ENCODE peak calls at places on chromosomes 11 and 22, in seven cellular contexts. Y is IMR-90, P is lower leg skin, L is A549, G is body of pancreas, W is GM12878, U is ovary. D is an unnamed sample.

GRCh38 chr11:111983187-111983986 is 41.8 kb upstream of the DLAT start:
- DNase-seq in Y (peak), P (no peak), L (peak), G (peak), W (no peak), U (no peak), D (no peak)

GRCh38 chr11:96055706-96056387 is 131.9 kb upstream of the MTMR2 start:
- DNase-seq in Y (peak), P (no peak), L (no peak), G (no peak), W (no peak), U (no peak), D (no peak)

GRCh38 chr22:28395920-28396447 is 283.7 kb downstream of the TTC28 start:
- DNase-seq in Y (peak), P (no peak), L (peak), G (no peak), W (no peak), U (no peak), D (no peak)

GRCh38 chr11:12222099-12222751 is 111.8 kb downstream of the MICAL2 start:
- DNase-seq in Y (no peak), P (no peak), L (no peak), G (no peak), W (no peak), U (peak), D (no peak)

GRCh38 chr11:32056445-32056844 is 34.4 kb upstream of the RCN1 start:
- DNase-seq in Y (no peak), P (peak), L (no peak), G (no peak), W (no peak), U (no peak), D (no peak)

GRCh38 chr11:45885274-45885920 is at the start of gene MAPK8IP1:
- DNase-seq in Y (no peak), P (no peak), L (peak), G (peak), W (no peak), U (no peak), D (peak)

GRCh38 chr22:50180727-50181521 is 4.8 kb upstream of the TRABD start:
- DNase-seq in Y (no peak), P (no peak), L (no peak), G (peak), W (no peak), U (no peak), D (peak)

GRCh38 chr11:35892166-35892565 is 51.7 kb upstream of the LDLRAD3 start:
- DNase-seq in Y (no peak), P (no peak), L (no peak), G (no peak), W (no peak), U (no peak), D (no peak)

GRCh38 chr11:46298699-46299424 is 21.4 kb downstream of the CREB3L1 start:
- DNase-seq in Y (peak), P (no peak), L (peak), G (no peak), W (no peak), U (no peak), D (no peak)

GRCh38 chr11:2139118-2139490 is at the start of gene IGF2:
- DNase-seq in Y (no peak), P (no peak), L (no peak), G (no peak), W (no peak), U (no peak), D (no peak)

GRCh38 chr22:28938286-28938833 is 55.0 kb downstream of the ZNRF3 start:
- DNase-seq in Y (no peak), P (no peak), L (no peak), G (no peak), W (no peak), U (no peak), D (no peak)

GRCh38 chr11:134155456-134155855 is 68.3 kb downstream of the NCAPD3 start:
- DNase-seq in Y (no peak), P (no peak), L (no peak), G (no peak), W (no peak), U (no peak), D (no peak)

GRCh38 chr11:134741453-134742227 is 329.6 kb upstream of the B3GAT1 start:
- DNase-seq in Y (peak), P (no peak), L (no peak), G (no peak), W (no peak), U (no peak), D (peak)

GRCh38 chr11:45332486-45332934 is 46.4 kb upstream of the SYT13 start:
- DNase-seq in Y (peak), P (no peak), L (peak), G (peak), W (no peak), U (peak), D (no peak)

GRCh38 chr11:67002921-67003411 is 20.0 kb upstream of the SYT12 start:
- DNase-seq in Y (no peak), P (no peak), L (no peak), G (no peak), W (no peak), U (no peak), D (no peak)

GRCh38 chr11:128877726-128878125 is 10.6 kb upstream of the KCNJ1 start:
- DNase-seq in Y (no peak), P (no peak), L (no peak), G (no peak), W (no peak), U (no peak), D (peak)

GRCh38 chr11:876550-876949 is 33.9 kb downstream of the TSPAN4 start:
- DNase-seq in Y (peak), P (no peak), L (no peak), G (peak), W (no peak), U (no peak), D (peak)

GRCh38 chr11:8271106-8271886 is 7.6 kb upstream of the LMO1 start:
- DNase-seq in Y (no peak), P (no peak), L (no peak), G (peak), W (no peak), U (no peak), D (peak)

GRCh38 chr11:50077526-50077925 is 44.9 kb downstream of the OR4C45 start:
- DNase-seq in Y (no peak), P (no peak), L (no peak), G (no peak), W (no peak), U (no peak), D (no peak)

GRCh38 chr11:6705905-6706535 is 22.9 kb upstream of the MRPL17 start:
- DNase-seq in Y (peak), P (peak), L (peak), G (peak), W (no peak), U (peak), D (no peak)

DNA sequence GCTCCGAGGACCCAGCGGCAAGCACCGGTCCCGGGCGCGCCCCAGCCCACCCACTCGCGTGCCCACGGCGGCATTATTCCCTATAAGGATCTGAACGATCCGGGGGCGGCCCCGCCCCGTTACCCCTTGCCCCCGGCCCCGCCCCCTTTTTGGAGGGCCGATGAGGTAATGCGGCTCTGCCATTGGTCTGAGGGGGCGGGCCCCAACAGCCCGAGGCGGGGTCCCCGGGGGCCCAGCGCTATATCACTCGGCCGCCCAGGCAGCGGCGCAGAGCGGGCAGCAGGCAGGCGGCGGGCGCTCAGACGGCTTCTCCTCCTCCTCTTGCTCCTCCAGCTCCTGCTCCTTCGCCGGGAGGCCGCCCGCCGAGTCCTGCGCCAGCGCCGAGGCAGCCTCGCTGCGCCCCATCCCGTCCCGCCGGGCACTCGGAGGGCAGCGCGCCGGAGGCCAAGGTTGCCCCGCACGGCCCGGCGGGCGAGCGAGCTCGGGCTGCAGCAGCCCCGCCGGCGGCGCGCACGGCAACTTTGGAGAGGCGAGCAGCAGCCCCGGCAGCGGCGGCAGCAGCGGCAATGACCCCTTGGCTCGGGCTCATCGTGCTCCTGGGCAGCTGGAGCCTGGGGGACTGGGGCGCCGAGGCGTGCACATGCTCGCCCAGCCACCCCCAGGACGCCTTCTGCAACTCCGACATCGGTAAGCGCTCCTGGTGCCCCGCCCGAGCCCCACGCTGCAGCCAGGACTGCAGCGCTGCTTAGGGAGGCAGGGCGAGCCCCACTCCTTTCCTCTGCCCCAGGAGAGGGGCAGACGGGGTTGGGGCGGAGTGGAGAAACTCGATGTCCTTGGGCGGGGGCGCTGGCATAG is at the start of gene TIMP3:
- DNase-seq in Y (peak), P (peak), L (peak), G (peak), W (no peak), U (peak), D (peak)
- H3K4me3 ChIP-seq in Y (peak), P (peak), L (peak), G (no peak), W (no peak), U (peak), D (peak)

GRCh38 chr11:118911113-118911879 is 14.4 kb downstream of the BCL9L start:
- DNase-seq in Y (peak), P (no peak), L (peak), G (peak), W (no peak), U (no peak), D (peak)

GRCh38 chr11:118910309-118911112 is 15.2 kb downstream of the BCL9L start:
- DNase-seq in Y (peak), P (no peak), L (peak), G (peak), W (no peak), U (peak), D (peak)

GRCh38 chr11:118913411-118914125 is 12.2 kb downstream of the BCL9L start:
- DNase-seq in Y (no peak), P (no peak), L (no peak), G (peak), W (no peak), U (no peak), D (peak)

GRCh38 chr11:118912742-118913410 is 12.8 kb downstream of the BCL9L start:
- DNase-seq in Y (peak), P (no peak), L (peak), G (peak), W (peak), U (no peak), D (peak)

GRCh38 chr11:118911880-118912741 is 13.6 kb downstream of the BCL9L start:
- DNase-seq in Y (peak), P (peak), L (peak), G (peak), W (no peak), U (peak), D (peak)
- TF ChIP-seq POLR2A in Y (no peak), P (no peak), L (no peak), G (peak), W (no peak), U (peak), D (no peak)

DNA sequence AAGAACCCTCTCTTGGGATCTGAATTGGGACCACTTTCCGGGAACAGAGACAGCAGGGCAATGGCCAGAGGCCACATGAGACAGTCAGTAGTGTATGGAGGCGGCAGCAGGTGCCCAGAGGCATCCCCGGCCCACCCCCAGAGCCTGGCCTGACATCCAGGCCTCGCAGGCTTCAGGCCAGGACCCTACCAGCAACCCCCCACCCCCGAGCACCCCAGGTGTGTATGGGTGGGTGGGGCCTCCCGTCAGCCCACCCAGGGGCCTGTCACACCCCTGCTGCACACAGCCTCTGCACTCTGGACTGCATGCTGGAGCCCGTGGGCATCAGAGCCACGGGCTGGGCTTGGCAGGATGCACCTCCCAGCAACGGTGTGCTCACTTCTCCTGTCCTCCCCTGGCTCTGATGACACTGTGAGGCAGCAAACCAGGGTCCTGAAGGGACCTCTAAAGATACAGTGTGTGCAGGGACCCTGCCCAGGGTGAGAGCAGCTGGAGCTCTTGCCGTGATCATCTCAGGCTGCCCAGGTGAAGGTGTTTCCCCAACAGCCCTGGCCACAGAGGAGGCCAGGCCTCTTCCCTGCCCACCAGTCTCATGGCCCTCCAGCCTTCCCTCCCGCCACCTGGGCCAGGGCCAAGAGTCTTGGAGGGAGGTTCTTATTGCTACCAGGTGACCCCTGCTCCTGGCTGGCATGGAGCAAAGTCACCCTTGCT is 88.8 kb upstream of the SEPTIN5 start:
- DNase-seq in Y (no peak), P (no peak), L (no peak), G (no peak), W (no peak), U (no peak), D (no peak)
- TF ChIP-seq CTCF in Y (no peak), P (no peak), L (no peak), G (no peak), W (no peak), U (no peak), D (no peak)

GRCh38 chr22:38261478-38261803 is 11.4 kb downstream of the TMEM184B start:
- DNase-seq in Y (no peak), P (no peak), L (no peak), G (no peak), W (no peak), U (no peak), D (no peak)
- H3K4me3 ChIP-seq in Y (no peak), P (no peak), L (no peak), G (no peak), W (no peak), U (no peak), D (no peak)

GRCh38 chr11:64857485-64857884 is 13.0 kb upstream of the CDC42BPG start:
- DNase-seq in Y (no peak), P (no peak), L (no peak), G (no peak), W (no peak), U (no peak), D (no peak)

GRCh38 chr11:64858467-64859401 is 14.3 kb upstream of the CDC42BPG start:
- DNase-seq in Y (no peak), P (no peak), L (no peak), G (no peak), W (no peak), U (no peak), D (peak)

GRCh38 chr11:64855596-64856304 is 11.3 kb upstream of the CDC42BPG start:
- DNase-seq in Y (no peak), P (no peak), L (no peak), G (no peak), W (no peak), U (no peak), D (no peak)

GRCh38 chr11:64854534-64855502 is 10.4 kb upstream of the CDC42BPG start:
- DNase-seq in Y (peak), P (peak), L (peak), G (peak), W (no peak), U (peak), D (peak)

DNA sequence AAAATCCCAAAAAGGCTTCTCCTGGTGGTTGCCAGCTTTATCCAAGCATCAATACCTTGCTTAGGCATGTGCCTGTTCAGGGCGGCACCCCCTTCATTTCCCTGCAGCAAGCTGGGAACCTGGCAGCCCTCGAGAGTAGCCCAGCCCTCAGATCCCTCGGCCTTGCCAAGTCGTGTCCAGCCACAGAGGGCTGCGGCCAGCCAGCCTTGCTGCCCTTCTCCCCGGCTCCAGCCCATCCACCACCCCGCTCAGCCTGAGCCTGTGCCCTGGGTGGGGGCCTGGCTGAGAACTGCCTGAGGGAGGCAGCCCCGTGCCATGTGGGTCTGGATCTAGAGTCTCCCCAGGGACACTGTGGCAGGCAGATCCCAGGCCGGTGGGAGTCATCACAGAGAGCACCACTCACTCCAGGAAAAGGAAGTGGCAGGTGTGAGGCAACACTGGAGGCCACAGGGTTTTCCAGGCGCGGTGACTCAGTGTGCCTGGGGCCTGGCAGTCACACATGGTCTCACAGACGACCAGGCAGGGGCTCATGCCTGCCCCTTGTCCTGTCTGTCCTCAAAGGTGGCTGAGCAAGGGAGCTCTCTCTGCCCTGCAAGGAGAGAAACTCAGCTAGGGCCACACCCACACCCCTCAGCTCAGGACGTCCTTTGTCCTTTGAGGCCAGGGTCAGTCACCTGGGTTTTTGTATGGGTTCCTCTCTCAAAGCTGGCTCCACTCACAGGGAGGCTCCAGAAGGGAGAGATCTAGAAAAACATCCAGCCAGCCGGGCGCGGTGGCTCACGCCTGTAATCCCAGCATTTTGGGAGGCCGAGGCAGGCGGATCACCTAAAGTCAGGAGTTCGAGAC is 12.2 kb upstream of the CDC42BPG start:
- DNase-seq in Y (peak), P (peak), L (peak), G (peak), W (no peak), U (peak), D (no peak)
- TF ChIP-seq POLR2A in Y (no peak), P (no peak), L (no peak), G (no peak), W (peak), U (no peak), D (no peak)

DNA sequence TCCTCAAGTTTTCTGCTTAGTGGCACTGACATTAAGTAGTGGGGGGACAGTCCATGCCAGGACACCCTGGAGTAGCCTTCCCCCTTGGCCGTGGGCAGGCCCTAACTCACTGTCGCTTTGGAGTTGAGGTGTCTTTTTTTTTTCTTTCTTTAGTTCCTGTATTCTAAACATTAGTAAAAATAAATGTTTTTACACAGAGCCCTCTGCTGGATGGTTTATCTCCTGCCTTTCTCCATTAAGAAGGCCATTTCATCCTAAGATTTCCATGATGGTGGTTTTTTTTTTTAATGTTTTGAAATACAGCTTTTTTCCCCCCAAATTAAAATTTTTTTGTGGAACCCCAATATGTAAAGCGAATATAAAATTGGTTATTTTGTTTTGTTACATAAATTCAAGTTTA is 1.8 kb upstream of the TIGD3 start:
- DNase-seq in Y (peak), P (no peak), L (no peak), G (no peak), W (no peak), U (no peak), D (no peak)
- TF ChIP-seq CTCF in Y (peak), P (no peak), L (peak), G (no peak), W (no peak), U (no peak), D (no peak)